ENCODE peak calls at places on chromosomes 4 and X, in four cellular contexts. One of them, this sample, is unnamed.

GRCh38 chrX:41921492-41922124 is 1.7 kb downstream of the CASK start:
- DNase-seq in HepG2: peak; percentile 37
- DNase-seq in K562: no peak
- DNase-seq in HEK293T: no peak
- DNase-seq in this sample: no peak

GRCh38 chr4:8167815-8168214 is 9.2 kb upstream of the ABLIM2 start:
- DNase-seq in HepG2: no peak
- DNase-seq in K562: no peak
- DNase-seq in HEK293T: no peak
- DNase-seq in this sample: no peak

GRCh38 chrX:124346064-124346876 is at the start of gene SH2D1A:
- DNase-seq in HepG2: no peak
- DNase-seq in K562: no peak
- DNase-seq in HEK293T: no peak
- DNase-seq in this sample: no peak

GRCh38 chrX:51802917-51803688 is 59.9 kb downstream of the GSPT2 start:
- DNase-seq in K562: peak; percentile 19
- DNase-seq in HEK293T: no peak
- DNase-seq in HepG2: peak; percentile 1
- DNase-seq in this sample: peak; percentile 59

GRCh38 chr4:153345011-153345981 is 808 bp downstream of the MND1 start:
- DNase-seq in HepG2: peak; percentile 64
- DNase-seq in HEK293T: peak; percentile 58
- DNase-seq in K562: peak; percentile 64
- DNase-seq in this sample: peak; percentile 39

GRCh38 chrX:107454302-107454701 is 4.8 kb downstream of the FRMPD3 start:
- DNase-seq in K562: no peak
- DNase-seq in HEK293T: no peak
- DNase-seq in HepG2: no peak
- DNase-seq in this sample: no peak

GRCh38 chr4:169341490-169341889 is 70.7 kb upstream of the SH3RF1 start:
- DNase-seq in HepG2: no peak
- DNase-seq in K562: no peak
- DNase-seq in HEK293T: no peak
- DNase-seq in this sample: no peak

GRCh38 chrX:119624951-119625668 is 18.9 kb upstream of the NKRF start:
- DNase-seq in HepG2: no peak
- DNase-seq in K562: no peak
- DNase-seq in HEK293T: no peak
- DNase-seq in this sample: no peak

GRCh38 chr4:88457307-88458090 is 580 bp downstream of the HERC5 start:
- DNase-seq in HEK293T: peak; percentile 58
- DNase-seq in K562: no peak
- DNase-seq in HepG2: no peak
- DNase-seq in this sample: peak; percentile 64

GRCh38 chr4:84232311-84233095 is 266.6 kb downstream of the NKX6-1 start:
- DNase-seq in K562: no peak
- DNase-seq in HepG2: no peak
- DNase-seq in HEK293T: no peak
- DNase-seq in this sample: no peak

GRCh38 chr4:90357117-90357710 is 230.0 kb downstream of the CCSER1 start:
- DNase-seq in K562: no peak
- DNase-seq in HepG2: peak; percentile 45
- DNase-seq in HEK293T: peak; percentile 26
- DNase-seq in this sample: no peak

GRCh38 chr4:15395342-15395741 is 32.5 kb upstream of the C1QTNF7 start:
- DNase-seq in K562: no peak
- DNase-seq in HEK293T: no peak
- DNase-seq in HepG2: no peak
- DNase-seq in this sample: no peak

GRCh38 chr4:62131049-62131448 is 930.9 kb downstream of the ADGRL3 start:
- DNase-seq in HepG2: no peak
- DNase-seq in HEK293T: no peak
- DNase-seq in K562: no peak
- DNase-seq in this sample: no peak

GRCh38 chrX:87727615-87728014 is 210.0 kb downstream of the KLHL4 start:
- DNase-seq in K562: no peak
- DNase-seq in HEK293T: no peak
- DNase-seq in HepG2: no peak
- DNase-seq in this sample: no peak
- TF ChIP-seq ELF4 in K562: no peak
- TF ChIP-seq ELF4 in HEK293T: no peak
- TF ChIP-seq ELF4 in HepG2: no peak
- TF ChIP-seq ELF4 in this sample: no peak

GRCh38 chrX:135591871-135592270 is 71.4 kb downstream of the INTS6L start:
- DNase-seq in HEK293T: no peak
- DNase-seq in K562: no peak
- DNase-seq in HepG2: no peak
- DNase-seq in this sample: no peak

GRCh38 chrX:135595543-135595942 is 75.1 kb downstream of the INTS6L start:
- DNase-seq in HEK293T: no peak
- DNase-seq in HepG2: no peak
- DNase-seq in K562: no peak
- DNase-seq in this sample: no peak

DNA sequence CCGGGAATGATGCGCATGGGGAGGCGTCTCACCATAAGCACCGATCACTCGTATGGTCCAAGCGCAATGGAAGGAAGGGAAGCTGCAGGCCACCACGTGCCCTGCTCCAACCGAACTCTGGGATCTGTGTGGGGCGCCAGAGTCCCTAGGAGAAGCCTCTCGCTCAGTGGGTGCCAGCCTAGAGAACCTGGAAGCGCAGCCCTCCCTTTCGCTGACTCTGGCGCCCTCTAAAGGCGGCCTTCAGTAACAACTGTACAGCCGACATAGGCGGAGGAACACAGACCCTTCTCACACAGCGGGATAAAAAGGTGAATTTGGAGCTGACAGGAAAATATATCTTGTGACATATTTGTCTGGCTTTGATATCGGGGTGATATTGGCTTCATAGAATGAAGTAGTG is 76.0 kb downstream of the INTS6L start:
- DNase-seq in HEK293T: peak; percentile 75
- DNase-seq in HepG2: peak; percentile 2
- DNase-seq in K562: peak; percentile 52
- DNase-seq in this sample: peak; percentile 64
- TF ChIP-seq ELF4 in HEK293T: no peak
- TF ChIP-seq ELF4 in HepG2: no peak
- TF ChIP-seq ELF4 in K562: no peak
- TF ChIP-seq ELF4 in this sample: no peak

GRCh38 chr4:95086532-95086931 is 328.8 kb downstream of the BMPR1B start:
- DNase-seq in HEK293T: no peak
- DNase-seq in HepG2: no peak
- DNase-seq in K562: no peak
- DNase-seq in this sample: no peak
- TF ChIP-seq ELF4 in HEK293T: no peak
- TF ChIP-seq ELF4 in HepG2: no peak
- TF ChIP-seq ELF4 in K562: no peak
- TF ChIP-seq ELF4 in this sample: no peak

GRCh38 chrX:16103625-16104024 is 19.7 kb upstream of the GRPR start:
- DNase-seq in K562: no peak
- DNase-seq in HepG2: no peak
- DNase-seq in HEK293T: no peak
- DNase-seq in this sample: no peak

GRCh38 chrX:16096131-16096530 is 27.2 kb upstream of the GRPR start:
- DNase-seq in K562: no peak
- DNase-seq in HEK293T: no peak
- DNase-seq in HepG2: no peak
- DNase-seq in this sample: peak; percentile 20

GRCh38 chrX:16101581-16101980 is 21.8 kb upstream of the GRPR start:
- DNase-seq in HEK293T: no peak
- DNase-seq in HepG2: no peak
- DNase-seq in K562: no peak
- DNase-seq in this sample: no peak

GRCh38 chrX:16100673-16101072 is 22.7 kb upstream of the GRPR start:
- DNase-seq in HepG2: no peak
- DNase-seq in K562: no peak
- DNase-seq in HEK293T: no peak
- DNase-seq in this sample: no peak
- TF ChIP-seq ELF4 in HepG2: no peak
- TF ChIP-seq ELF4 in K562: no peak
- TF ChIP-seq ELF4 in HEK293T: no peak
- TF ChIP-seq ELF4 in this sample: no peak

GRCh38 chrX:15202458-15203177 is 67.3 kb downstream of the ASB9 start:
- DNase-seq in HEK293T: no peak
- DNase-seq in HepG2: no peak
- DNase-seq in K562: no peak
- DNase-seq in this sample: no peak
- TF ChIP-seq ELF4 in HEK293T: no peak
- TF ChIP-seq ELF4 in HepG2: no peak
- TF ChIP-seq ELF4 in K562: no peak
- TF ChIP-seq ELF4 in this sample: no peak